ENCODE peak calls at places on chromosomes 11 and 22, in four cellular contexts. D is K562, G is WTC11, K is HepG2. P is an unnamed sample.

GRCh38 chr11:102120006-102120405 is 9.8 kb downstream of the YAP1 start:
- DNase-seq in D (no peak), K (peak), G (no peak), P (no peak)

GRCh38 chr11:98940913-98941312 is 79.8 kb upstream of the CNTN5 start:
- DNase-seq in G (peak), D (no peak), K (no peak), P (no peak)

GRCh38 chr22:45504703-45505341 is 2.1 kb downstream of the FBLN1 start:
- DNase-seq in G (peak), K (no peak), D (no peak), P (no peak)

GRCh38 chr11:35615911-35616900 is 2.1 kb upstream of the FJX1 start:
- DNase-seq in G (no peak), D (peak), K (peak), P (no peak)

GRCh38 chr22:27561301-27561820 is 240.2 kb downstream of the MN1 start:
- DNase-seq in D (no peak), K (no peak), G (no peak), P (no peak)

GRCh38 chr22:29641052-29641780 is 37.8 kb downstream of the NF2 start:
- DNase-seq in D (no peak), K (no peak), G (no peak), P (no peak)

GRCh38 chr11:5684627-5685362 is at the start of gene TRIM5:
- DNase-seq in D (peak), G (peak), K (peak), P (peak)

GRCh38 chr22:23196165-23196564 is 15.9 kb downstream of the BCR start:
- DNase-seq in G (no peak), K (no peak), D (no peak), P (no peak)

GRCh38 chr22:46062971-46063631 is 86.1 kb upstream of the WNT7B start:
- DNase-seq in G (peak), K (no peak), D (no peak), P (no peak)

GRCh38 chr11:12802418-12803085 is 128.3 kb downstream of the TEAD1 start:
- DNase-seq in D (peak), G (no peak), K (peak), P (no peak)

GRCh38 chr22:49347376-49347775 is 480.3 kb downstream of the BRD1 start:
- DNase-seq in G (peak), D (no peak), K (no peak), P (no peak)

GRCh38 chr22:37020192-37020479 is 594 bp downstream of the MPST start:
- DNase-seq in G (no peak), K (no peak), D (peak), P (no peak)

GRCh38 chr22:28345304-28345703 is 334.3 kb downstream of the TTC28 start:
- DNase-seq in G (no peak), D (no peak), K (no peak), P (no peak)

GRCh38 chr22:39954584-39955055 is 5.6 kb upstream of the TMA7B start:
- DNase-seq in G (no peak), D (no peak), K (peak), P (no peak)

GRCh38 chr11:65782816-65783228 is 2.0 kb upstream of the AP5B1 start:
- DNase-seq in G (no peak), D (no peak), K (no peak), P (no peak)

GRCh38 chr11:65781152-65781961 is 581 bp upstream of the AP5B1 start:
- DNase-seq in K (peak), D (peak), G (peak), P (no peak)

GRCh38 chr11:65779919-65780769 is 632 bp downstream of the AP5B1 start:
- DNase-seq in G (peak), D (peak), K (peak), P (peak)

GRCh38 chr11:65780770-65781151 is at the start of gene AP5B1:
- DNase-seq in D (peak), K (peak), G (peak), P (no peak)

GRCh38 chr11:65781962-65782815 is 1.4 kb upstream of the AP5B1 start:
- DNase-seq in K (no peak), D (no peak), G (no peak), P (no peak)
- TF ChIP-seq CREM in K (no peak), D (no peak), G (no peak), P (no peak)

GRCh38 chr22:48192920-48193319 is 1430.5 kb downstream of the TBC1D22A start:
- DNase-seq in K (no peak), D (no peak), G (no peak), P (no peak)

GRCh38 chr22:48197189-48197690 is 1434.8 kb downstream of the TBC1D22A start:
- DNase-seq in D (no peak), K (no peak), G (no peak), P (no peak)

GRCh38 chr22:48204296-48204695 is 1441.8 kb downstream of the TBC1D22A start:
- DNase-seq in G (no peak), K (no peak), D (no peak), P (no peak)

GRCh38 chr22:48199667-48200066 is 1437.2 kb downstream of the TBC1D22A start:
- DNase-seq in K (no peak), G (no peak), D (no peak), P (no peak)

DNA sequence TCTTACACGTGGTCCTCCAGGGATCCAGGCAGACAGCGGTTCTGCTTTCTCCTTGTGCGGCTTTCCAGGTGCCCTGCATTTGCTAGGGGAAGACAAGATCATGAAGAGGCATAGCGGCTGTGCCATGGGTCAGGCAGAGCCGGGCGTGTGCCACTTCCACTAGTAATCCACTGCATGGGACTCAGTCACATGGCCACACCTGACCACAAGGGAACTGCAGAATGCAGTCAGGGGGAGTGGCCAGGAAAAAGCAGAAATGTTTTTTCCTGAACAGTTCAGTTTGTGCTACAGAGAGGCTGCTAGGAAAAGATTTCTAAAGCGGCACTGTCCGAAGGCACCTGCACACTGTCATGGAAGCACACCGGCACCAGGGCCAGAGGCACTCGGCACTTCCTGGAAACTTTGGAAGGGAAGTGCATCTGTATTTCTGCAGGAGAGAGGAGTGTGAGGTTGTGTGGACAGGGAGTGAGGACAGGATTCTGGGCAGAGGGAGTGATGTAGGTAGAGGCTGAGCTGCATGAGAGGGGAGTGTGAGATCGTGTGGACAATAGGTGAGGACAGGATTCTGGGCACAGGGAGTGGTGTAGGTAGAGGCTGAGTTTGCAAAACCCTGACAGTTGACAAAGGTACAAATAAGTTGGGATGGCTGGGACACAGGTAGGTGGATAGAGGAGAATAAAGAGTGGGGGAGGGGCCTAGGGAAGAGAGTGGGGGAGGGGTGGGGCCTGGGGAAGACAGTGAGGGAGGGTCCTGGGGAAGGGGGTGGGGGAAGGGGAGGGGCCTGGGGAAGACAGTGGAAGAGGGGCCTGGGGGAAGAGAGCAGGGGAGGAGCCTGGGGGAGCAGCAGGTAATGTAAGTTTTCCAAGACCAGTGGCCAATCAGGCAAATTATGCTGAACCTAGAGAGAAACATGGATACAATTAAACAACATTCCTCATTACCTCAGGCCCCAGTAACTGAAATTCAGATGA is 1436.3 kb downstream of the TBC1D22A start:
- DNase-seq in K (no peak), D (no peak), G (peak), P (no peak)
- TF ChIP-seq CREM in K (no peak), D (no peak), G (no peak), P (no peak)

GRCh38 chr11:61131998-61132555 is 29.1 kb downstream of the VPS37C start:
- DNase-seq in D (no peak), G (no peak), K (no peak), P (no peak)

GRCh38 chr11:61132646-61133045 is 28.6 kb downstream of the VPS37C start:
- DNase-seq in G (no peak), D (no peak), K (no peak), P (no peak)

GRCh38 chr11:61133956-61134662 is 27.1 kb downstream of the VPS37C start:
- DNase-seq in K (no peak), G (no peak), D (no peak), P (no peak)

GRCh38 chr11:61133145-61133544 is 28.1 kb downstream of the VPS37C start:
- DNase-seq in D (no peak), K (no peak), G (no peak), P (no peak)

DNA sequence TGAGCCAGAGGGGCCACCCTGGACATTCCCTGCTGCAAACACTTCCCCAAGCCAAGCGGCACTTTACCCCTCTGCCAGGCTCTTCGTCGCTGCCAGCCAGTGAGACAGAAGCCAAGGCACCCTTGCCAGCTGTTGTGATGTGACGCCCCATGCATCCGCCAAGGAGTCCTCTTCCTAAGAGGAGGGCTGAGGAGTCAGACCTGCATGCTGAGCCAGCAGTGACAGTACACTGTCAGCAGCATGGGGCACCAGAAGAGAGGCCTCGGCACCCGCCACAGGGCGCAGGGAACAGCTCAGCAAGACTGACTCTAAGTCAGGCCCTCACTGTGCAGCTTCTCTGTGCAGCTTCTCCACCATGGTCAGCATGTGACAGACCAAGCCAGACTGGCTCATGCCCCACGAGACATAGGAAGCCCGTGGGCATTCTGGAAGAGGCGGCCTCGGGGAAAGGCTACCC is 26.4 kb downstream of the VPS37C start:
- DNase-seq in G (no peak), D (no peak), K (no peak), P (no peak)
- TF ChIP-seq CREM in G (no peak), D (no peak), K (no peak), P (no peak)

GRCh38 chr11:116605543-116605942 is 167.2 kb downstream of the BUD13 start:
- DNase-seq in G (peak), K (peak), D (peak), P (no peak)
- TF ChIP-seq CREM in G (peak), K (no peak), D (no peak), P (no peak)

GRCh38 chr11:66157182-66157864 is 87.3 kb downstream of the PACS1 start:
- DNase-seq in D (no peak), K (no peak), G (no peak), P (no peak)
- TF ChIP-seq CREM in D (no peak), K (no peak), G (no peak), P (no peak)

DNA sequence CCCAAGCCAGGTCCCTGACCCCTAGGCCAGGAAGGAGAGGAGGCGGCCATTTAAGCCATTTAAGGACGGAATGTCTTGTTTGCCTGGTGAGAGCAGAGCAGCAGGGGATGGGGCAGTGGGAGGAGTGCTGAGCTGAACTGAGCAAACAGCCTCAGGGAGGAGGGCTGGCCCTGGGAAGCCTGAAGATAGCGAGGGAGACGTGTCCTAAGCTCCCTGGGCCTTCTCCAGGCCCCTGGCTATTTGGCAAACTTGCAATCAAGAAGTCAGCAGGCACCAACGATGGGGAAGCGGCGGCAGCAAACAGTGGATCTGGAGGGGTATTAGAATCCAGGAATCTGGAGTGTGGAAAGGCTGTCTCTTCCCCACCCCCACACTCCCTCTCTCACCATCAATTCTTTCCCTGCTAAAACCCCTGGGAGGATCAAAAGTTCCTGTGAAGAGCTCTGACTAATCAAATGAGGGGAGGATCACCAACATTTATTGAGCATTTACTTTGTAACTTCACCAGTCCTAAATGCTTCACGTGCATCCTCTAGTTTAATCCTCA is 8.8 kb downstream of the BCL9L start:
- DNase-seq in G (peak), K (peak), D (no peak), P (no peak)
- TF ChIP-seq CREM in G (no peak), K (no peak), D (no peak), P (no peak)

GRCh38 chr11:1560011-1560579 is 12.0 kb downstream of the DUSP8 start:
- DNase-seq in D (no peak), K (no peak), G (no peak), P (no peak)
- TF ChIP-seq CREM in D (no peak), K (no peak), G (no peak), P (no peak)